ENCODE peak calls at places on chromosomes 11 and 22, in seven cellular contexts. One of them, this sample, is unnamed.

GRCh38 chr11:12017243-12017678 is 8.8 kb upstream of the DKK3 start:
- DNase-seq in mesendoderm: no peak
- DNase-seq in H1: no peak
- DNase-seq in neuronal stem cell: no peak
- DNase-seq in mesenchymal stem cell: peak
- DNase-seq in H9: no peak
- DNase-seq in IMR-90: peak
- DNase-seq in this sample: no peak

GRCh38 chr11:33001281-33001680 is 14.4 kb upstream of the DEPDC7 start:
- DNase-seq in neuronal stem cell: no peak
- DNase-seq in H9: no peak
- DNase-seq in IMR-90: peak
- DNase-seq in H1: no peak
- DNase-seq in mesenchymal stem cell: no peak
- DNase-seq in mesendoderm: no peak
- DNase-seq in this sample: peak

GRCh38 chr11:11427185-11427944 is 74.3 kb upstream of the CSNK2A3 start:
- DNase-seq in H1: no peak
- DNase-seq in IMR-90: no peak
- DNase-seq in neuronal stem cell: no peak
- DNase-seq in mesenchymal stem cell: no peak
- DNase-seq in H9: no peak
- DNase-seq in mesendoderm: no peak
- DNase-seq in this sample: no peak

GRCh38 chr22:38271927-38272372 is 860 bp downstream of the TMEM184B start:
- DNase-seq in neuronal stem cell: no peak
- DNase-seq in mesendoderm: peak
- DNase-seq in mesenchymal stem cell: no peak
- DNase-seq in IMR-90: no peak
- DNase-seq in H9: peak
- DNase-seq in H1: peak
- DNase-seq in this sample: no peak

GRCh38 chr22:17131686-17132085 is 10.5 kb upstream of the TMEM121B start:
- DNase-seq in H1: peak
- DNase-seq in neuronal stem cell: no peak
- DNase-seq in H9: no peak
- DNase-seq in IMR-90: no peak
- DNase-seq in mesenchymal stem cell: no peak
- DNase-seq in mesendoderm: peak
- DNase-seq in this sample: peak

GRCh38 chr11:68542617-68543016 is 82.1 kb downstream of the PPP6R3 start:
- DNase-seq in mesendoderm: peak
- DNase-seq in H9: no peak
- DNase-seq in neuronal stem cell: no peak
- DNase-seq in mesenchymal stem cell: peak
- DNase-seq in H1: no peak
- DNase-seq in IMR-90: peak
- DNase-seq in this sample: peak

GRCh38 chr11:125227151-125227550 is 62.6 kb downstream of the PKNOX2 start:
- DNase-seq in mesendoderm: no peak
- DNase-seq in neuronal stem cell: no peak
- DNase-seq in IMR-90: no peak
- DNase-seq in mesenchymal stem cell: no peak
- DNase-seq in H9: no peak
- DNase-seq in H1: no peak
- DNase-seq in this sample: no peak

GRCh38 chr22:27990879-27991278 is 71.8 kb upstream of the PITPNB start:
- DNase-seq in neuronal stem cell: peak
- DNase-seq in mesenchymal stem cell: peak
- DNase-seq in H9: peak
- DNase-seq in mesendoderm: peak
- DNase-seq in IMR-90: peak
- DNase-seq in H1: peak
- DNase-seq in this sample: peak

GRCh38 chr11:93608280-93608862 is 53.1 kb upstream of the CEP295 start:
- DNase-seq in mesenchymal stem cell: no peak
- DNase-seq in mesendoderm: no peak
- DNase-seq in neuronal stem cell: no peak
- DNase-seq in IMR-90: no peak
- DNase-seq in H9: no peak
- DNase-seq in H1: no peak
- DNase-seq in this sample: no peak

GRCh38 chr22:28112548-28113043 is 193.5 kb upstream of the PITPNB start:
- DNase-seq in mesendoderm: peak
- DNase-seq in neuronal stem cell: peak
- DNase-seq in H1: no peak
- DNase-seq in H9: peak
- DNase-seq in mesenchymal stem cell: peak
- DNase-seq in IMR-90: peak
- DNase-seq in this sample: peak

GRCh38 chr11:73554677-73555320 is 43.1 kb downstream of the FAM168A start:
- DNase-seq in H1: no peak
- DNase-seq in mesendoderm: no peak
- DNase-seq in neuronal stem cell: no peak
- DNase-seq in H9: no peak
- DNase-seq in IMR-90: no peak
- DNase-seq in mesenchymal stem cell: no peak
- DNase-seq in this sample: no peak

GRCh38 chr11:83836883-83837654 is 550.9 kb upstream of the CCDC90B start:
- DNase-seq in neuronal stem cell: peak
- DNase-seq in H9: peak
- DNase-seq in H1: peak
- DNase-seq in mesenchymal stem cell: peak
- DNase-seq in mesendoderm: peak
- DNase-seq in IMR-90: peak
- DNase-seq in this sample: peak

GRCh38 chr11:46669606-46670243 is 30.7 kb downstream of the ARHGAP1 start:
- DNase-seq in H1: no peak
- DNase-seq in mesendoderm: peak
- DNase-seq in neuronal stem cell: no peak
- DNase-seq in H9: no peak
- DNase-seq in IMR-90: no peak
- DNase-seq in mesenchymal stem cell: no peak
- DNase-seq in this sample: no peak

GRCh38 chr22:39556970-39557811 is 13.4 kb upstream of the CACNA1I start:
- DNase-seq in mesendoderm: no peak
- DNase-seq in mesenchymal stem cell: peak
- DNase-seq in neuronal stem cell: no peak
- DNase-seq in IMR-90: peak
- DNase-seq in H9: no peak
- DNase-seq in H1: no peak
- DNase-seq in this sample: no peak

GRCh38 chr11:81870815-81871214 is 862.8 kb downstream of the FAM181B start:
- DNase-seq in H9: no peak
- DNase-seq in mesenchymal stem cell: no peak
- DNase-seq in IMR-90: no peak
- DNase-seq in neuronal stem cell: no peak
- DNase-seq in H1: no peak
- DNase-seq in mesendoderm: no peak
- DNase-seq in this sample: no peak

GRCh38 chr11:2789791-2790580 is 90.2 kb upstream of the KCNQ1OT1 start:
- DNase-seq in mesendoderm: no peak
- DNase-seq in neuronal stem cell: no peak
- DNase-seq in IMR-90: no peak
- DNase-seq in H9: no peak
- DNase-seq in H1: no peak
- DNase-seq in mesenchymal stem cell: no peak
- DNase-seq in this sample: no peak

GRCh38 chr11:9250139-9250582 is 15.0 kb downstream of the DENND5A start:
- DNase-seq in IMR-90: no peak
- DNase-seq in mesenchymal stem cell: no peak
- DNase-seq in H1: no peak
- DNase-seq in neuronal stem cell: no peak
- DNase-seq in mesendoderm: no peak
- DNase-seq in H9: no peak
- DNase-seq in this sample: no peak

GRCh38 chr22:23383491-23384450 is 196.3 kb downstream of the IGLL1 start:
- DNase-seq in neuronal stem cell: no peak
- DNase-seq in mesendoderm: peak
- DNase-seq in H1: no peak
- DNase-seq in mesenchymal stem cell: no peak
- DNase-seq in H9: peak
- DNase-seq in IMR-90: no peak
- DNase-seq in this sample: no peak

GRCh38 chr11:124915541-124916369 is 3.3 kb upstream of the HEPN1 start:
- DNase-seq in mesendoderm: no peak
- DNase-seq in H1: no peak
- DNase-seq in neuronal stem cell: no peak
- DNase-seq in mesenchymal stem cell: peak
- DNase-seq in IMR-90: peak
- DNase-seq in H9: no peak
- DNase-seq in this sample: no peak

GRCh38 chr11:498297-499181 is 8.5 kb downstream of the RNH1 start:
- DNase-seq in H9: peak
- DNase-seq in mesenchymal stem cell: no peak
- DNase-seq in mesendoderm: no peak
- DNase-seq in neuronal stem cell: no peak
- DNase-seq in IMR-90: no peak
- DNase-seq in H1: no peak
- DNase-seq in this sample: no peak

GRCh38 chr22:40534379-40535188 is 101.9 kb downstream of the MRTFA start:
- DNase-seq in mesendoderm: peak
- DNase-seq in neuronal stem cell: no peak
- DNase-seq in mesenchymal stem cell: peak
- DNase-seq in H1: no peak
- DNase-seq in H9: peak
- DNase-seq in IMR-90: peak
- DNase-seq in this sample: no peak

GRCh38 chr11:82790723-82791487 is 57.2 kb upstream of the FAM181B start:
- DNase-seq in mesendoderm: peak
- DNase-seq in IMR-90: no peak
- DNase-seq in neuronal stem cell: no peak
- DNase-seq in H1: no peak
- DNase-seq in mesenchymal stem cell: no peak
- DNase-seq in H9: no peak
- DNase-seq in this sample: no peak

GRCh38 chr11:37072538-37072937 is 474.5 kb upstream of the RAG2 start:
- DNase-seq in IMR-90: no peak
- DNase-seq in neuronal stem cell: no peak
- DNase-seq in mesenchymal stem cell: peak
- DNase-seq in H9: no peak
- DNase-seq in mesendoderm: no peak
- DNase-seq in H1: no peak
- DNase-seq in this sample: no peak

GRCh38 chr11:134026655-134027343 is 42.1 kb upstream of the JAM3 start:
- DNase-seq in mesendoderm: peak
- DNase-seq in H1: no peak
- DNase-seq in neuronal stem cell: peak
- DNase-seq in mesenchymal stem cell: no peak
- DNase-seq in IMR-90: no peak
- DNase-seq in H9: peak
- DNase-seq in this sample: no peak

GRCh38 chr11:35629914-35630313 is 11.7 kb downstream of the FJX1 start:
- DNase-seq in H9: no peak
- DNase-seq in mesendoderm: peak
- DNase-seq in neuronal stem cell: no peak
- DNase-seq in mesenchymal stem cell: peak
- DNase-seq in IMR-90: peak
- DNase-seq in H1: no peak
- DNase-seq in this sample: peak

GRCh38 chr11:100674212-100674611 is 12.9 kb upstream of the ARHGAP42 start:
- DNase-seq in IMR-90: peak
- DNase-seq in mesendoderm: no peak
- DNase-seq in H1: no peak
- DNase-seq in neuronal stem cell: no peak
- DNase-seq in mesenchymal stem cell: peak
- DNase-seq in H9: no peak
- DNase-seq in this sample: no peak
- H4K8ac ChIP-seq in IMR-90: no peak
- H4K8ac ChIP-seq in mesendoderm: no peak
- H4K8ac ChIP-seq in H1: no peak
- H4K8ac ChIP-seq in neuronal stem cell: no peak
- H4K8ac ChIP-seq in mesenchymal stem cell: no peak
- H4K8ac ChIP-seq in H9: no peak
- H4K8ac ChIP-seq in this sample: no peak

DNA sequence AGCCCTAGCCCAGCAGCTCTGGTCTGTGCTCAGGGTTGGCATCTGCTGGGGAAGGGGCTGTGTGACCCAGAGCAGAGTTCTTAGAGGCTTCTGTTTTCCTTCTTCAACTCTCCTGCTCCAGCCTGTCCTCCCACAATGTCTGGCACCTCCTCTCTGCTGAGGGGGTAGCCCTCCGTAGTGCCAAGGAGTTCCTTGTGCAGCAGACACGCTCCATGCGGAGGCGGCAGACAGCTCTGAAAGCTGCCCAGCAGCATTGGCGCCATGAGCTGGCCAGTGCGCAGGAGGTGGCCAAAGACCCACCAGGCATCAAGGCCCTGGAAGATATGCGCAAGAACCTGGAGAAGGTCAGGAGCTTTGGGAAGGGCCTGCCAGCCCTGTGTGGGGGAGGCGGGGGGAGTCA is 69.3 kb downstream of the CEP164 start:
- DNase-seq in H9: no peak
- DNase-seq in mesendoderm: no peak
- DNase-seq in IMR-90: no peak
- DNase-seq in mesenchymal stem cell: no peak
- DNase-seq in neuronal stem cell: no peak
- DNase-seq in H1: no peak
- DNase-seq in this sample: no peak
- H4K8ac ChIP-seq in H9: no peak
- H4K8ac ChIP-seq in mesendoderm: no peak
- H4K8ac ChIP-seq in IMR-90: no peak
- H4K8ac ChIP-seq in mesenchymal stem cell: no peak
- H4K8ac ChIP-seq in neuronal stem cell: no peak
- H4K8ac ChIP-seq in H1: no peak
- H4K8ac ChIP-seq in this sample: no peak

GRCh38 chr11:27678242-27678641 is 22.0 kb downstream of the BDNF start:
- DNase-seq in H1: no peak
- DNase-seq in mesenchymal stem cell: peak
- DNase-seq in neuronal stem cell: no peak
- DNase-seq in mesendoderm: no peak
- DNase-seq in IMR-90: peak
- DNase-seq in H9: no peak
- DNase-seq in this sample: no peak

GRCh38 chr11:27679136-27680015 is 20.9 kb downstream of the BDNF start:
- DNase-seq in H9: no peak
- DNase-seq in IMR-90: no peak
- DNase-seq in mesenchymal stem cell: no peak
- DNase-seq in mesendoderm: no peak
- DNase-seq in H1: no peak
- DNase-seq in neuronal stem cell: no peak
- DNase-seq in this sample: no peak

GRCh38 chr11:27672836-27673464 is 27.3 kb downstream of the BDNF start:
- DNase-seq in mesendoderm: no peak
- DNase-seq in IMR-90: peak
- DNase-seq in H9: no peak
- DNase-seq in neuronal stem cell: no peak
- DNase-seq in mesenchymal stem cell: no peak
- DNase-seq in H1: no peak
- DNase-seq in this sample: no peak

GRCh38 chr11:27677108-27677507 is 23.1 kb downstream of the BDNF start:
- DNase-seq in IMR-90: no peak
- DNase-seq in neuronal stem cell: no peak
- DNase-seq in mesendoderm: no peak
- DNase-seq in mesenchymal stem cell: no peak
- DNase-seq in H1: no peak
- DNase-seq in H9: no peak
- DNase-seq in this sample: no peak

GRCh38 chr11:27673979-27674663 is 26.1 kb downstream of the BDNF start:
- DNase-seq in IMR-90: no peak
- DNase-seq in H9: no peak
- DNase-seq in neuronal stem cell: no peak
- DNase-seq in mesenchymal stem cell: no peak
- DNase-seq in mesendoderm: no peak
- DNase-seq in H1: no peak
- DNase-seq in this sample: no peak
- H4K8ac ChIP-seq in IMR-90: no peak
- H4K8ac ChIP-seq in H9: no peak
- H4K8ac ChIP-seq in neuronal stem cell: no peak
- H4K8ac ChIP-seq in mesenchymal stem cell: no peak
- H4K8ac ChIP-seq in mesendoderm: no peak
- H4K8ac ChIP-seq in H1: no peak
- H4K8ac ChIP-seq in this sample: no peak

GRCh38 chr22:32745996-32746322 is 55.5 kb upstream of the TIMP3 start:
- DNase-seq in IMR-90: no peak
- DNase-seq in neuronal stem cell: no peak
- DNase-seq in mesendoderm: no peak
- DNase-seq in H9: no peak
- DNase-seq in H1: no peak
- DNase-seq in mesenchymal stem cell: no peak
- DNase-seq in this sample: peak
- H4K8ac ChIP-seq in IMR-90: no peak
- H4K8ac ChIP-seq in neuronal stem cell: no peak
- H4K8ac ChIP-seq in mesendoderm: no peak
- H4K8ac ChIP-seq in H9: no peak
- H4K8ac ChIP-seq in H1: no peak
- H4K8ac ChIP-seq in mesenchymal stem cell: no peak
- H4K8ac ChIP-seq in this sample: no peak

This sample was measured in trophoblast cell.